ENCODE peak calls at places on chromosomes 7 and 10, in eight cellular contexts. Y is NCI-H1105 treated with DMSO at 0.1 percent for 48 hours; C is right atrium auricular region; O is HEK293T; L is Right ventricle myocardium superior; F is fibroblast of the conjunctiva; D is stimulated activated CD8-positive, alpha-beta memory T cell treated with anti-CD3 and anti-CD28 coated beads, Interleukin-15, amount 100 ng/mL, for 24 hours; U is NCI-H345. R is an unnamed sample.

GRCh38 chr7:39248041-39248692 is 270.5 kb downstream of the POU6F2 start:
- DNase-seq in O (no peak), Y (no peak), F (no peak), L (no peak), D (no peak), U (no peak), C (no peak), R (no peak)

GRCh38 chr7:150751702-150752101 is 14.5 kb downstream of the GIMAP5 start:
- DNase-seq in Y (no peak), L (no peak), C (no peak), D (no peak), U (no peak), F (no peak), O (no peak), R (no peak)

GRCh38 chr7:55203300-55203699 is 161.8 kb upstream of the LANCL2 start:
- DNase-seq in F (no peak), L (no peak), O (no peak), Y (no peak), C (no peak), D (no peak), U (no peak), R (no peak)

GRCh38 chr10:105351187-105351586 is 710.1 kb downstream of the SORCS3 start:
- DNase-seq in L (no peak), O (no peak), C (no peak), F (no peak), Y (no peak), U (no peak), D (no peak), R (no peak)

GRCh38 chr7:151339651-151340377 is 1.8 kb upstream of the NUB1 start:
- DNase-seq in C (no peak), L (no peak), F (no peak), D (no peak), U (no peak), O (no peak), Y (no peak), R (no peak)

GRCh38 chr7:137999496-138000080 is 2.3 kb downstream of the CREB3L2 start:
- DNase-seq in D (no peak), C (no peak), U (no peak), O (no peak), F (no peak), Y (no peak), L (no peak), R (no peak)

GRCh38 chr10:110828525-110828924 is 43.2 kb upstream of the PDCD4 start:
- DNase-seq in L (no peak), U (no peak), O (no peak), Y (no peak), D (no peak), C (no peak), F (no peak), R (no peak)

GRCh38 chr7:6556196-6556595 is 4.9 kb upstream of the GRID2IP start:
- DNase-seq in O (no peak), L (no peak), F (no peak), U (no peak), Y (no peak), D (no peak), C (no peak), R (peak; percentile 51)

GRCh38 chr10:14691359-14691758 is 83.3 kb downstream of the FAM107B start:
- DNase-seq in Y (no peak), U (no peak), O (peak; percentile 13), C (no peak), L (no peak), F (no peak), D (no peak), R (no peak)

GRCh38 chr7:108459922-108460551 is 3.8 kb upstream of the NRCAM start:
- DNase-seq in F (peak; percentile 33), O (peak; percentile 40), Y (peak; percentile 76), L (no peak), D (no peak), U (peak; percentile 45), C (no peak), R (peak; percentile 51)

GRCh38 chr10:119597405-119598186 is 832 bp upstream of the TIAL1 start:
- DNase-seq in O (no peak), F (no peak), L (no peak), U (no peak), D (no peak), Y (no peak), C (no peak), R (peak; percentile 8)

GRCh38 chr10:107859065-107859464 is 694.6 kb upstream of the SORCS1 start:
- DNase-seq in U (no peak), C (no peak), Y (no peak), L (no peak), D (no peak), F (no peak), O (no peak), R (no peak)

GRCh38 chr7:134454277-134454676 is 4.6 kb downstream of the AKR1B1 start:
- DNase-seq in F (no peak), Y (no peak), L (no peak), C (no peak), D (no peak), O (no peak), U (no peak), R (no peak)

GRCh38 chr10:26417136-26417535 is 21.0 kb upstream of the APBB1IP start:
- DNase-seq in U (no peak), C (no peak), D (no peak), F (no peak), L (no peak), O (no peak), Y (no peak), R (no peak)

GRCh38 chr7:22317632-22318031 is 39.3 kb downstream of the RAPGEF5 start:
- DNase-seq in F (no peak), O (no peak), D (no peak), L (no peak), U (no peak), C (no peak), Y (no peak), R (no peak)

GRCh38 chr10:30705086-30705624 is 75.6 kb upstream of the LYZL2 start:
- DNase-seq in F (no peak), L (no peak), C (no peak), Y (peak; percentile 27), U (peak; percentile 37), D (no peak), O (no peak), R (no peak)

GRCh38 chr7:50142421-50143113 is 49.5 kb upstream of the ZPBP start:
- DNase-seq in C (no peak), L (no peak), O (no peak), D (no peak), U (peak; percentile 35), F (peak; percentile 14), Y (peak; percentile 22), R (peak; percentile 40)

GRCh38 chr10:112687647-112688046 is 240.6 kb downstream of the VTI1A start:
- DNase-seq in O (no peak), Y (no peak), L (no peak), F (peak; percentile 76), U (no peak), C (no peak), D (no peak), R (no peak)

GRCh38 chr10:19014034-19014433 is 34.6 kb upstream of the MALRD1 start:
- DNase-seq in O (no peak), L (no peak), F (peak; percentile 55), C (no peak), D (no peak), Y (no peak), U (no peak), R (no peak)

GRCh38 chr7:107167483-107168232 is 1.1 kb upstream of the HBP1 start:
- DNase-seq in C (no peak), F (peak; percentile 79), D (no peak), O (peak; percentile 36), L (no peak), Y (peak; percentile 54), U (peak; percentile 31), R (peak; percentile 96)

GRCh38 chr7:22433710-22434460 is 66.1 kb downstream of the STEAP1B start:
- DNase-seq in D (no peak), F (no peak), L (peak; percentile 40), C (peak; percentile 58), U (no peak), Y (no peak), O (no peak), R (peak; percentile 80)

GRCh38 chr7:150435390-150436073 is 14.9 kb upstream of the GIMAP8 start:
- DNase-seq in F (no peak), L (no peak), Y (no peak), U (no peak), D (no peak), O (no peak), C (peak; percentile 32), R (no peak)

GRCh38 chr7:10507032-10507431 is 466.6 kb upstream of the PHF14 start:
- DNase-seq in Y (no peak), U (no peak), C (no peak), L (no peak), F (no peak), O (no peak), D (no peak), R (no peak)

GRCh38 chr10:48672596-48673255 is 11.9 kb upstream of the WDFY4 start:
- DNase-seq in C (peak; percentile 18), L (no peak), Y (no peak), O (no peak), F (no peak), U (no peak), D (no peak), R (no peak)

GRCh38 chr7:38013246-38013645 is 92.8 kb downstream of the EPDR1 start:
- DNase-seq in L (no peak), U (no peak), O (no peak), C (no peak), D (no peak), F (no peak), Y (no peak), R (no peak)

GRCh38 chr7:27606270-27607209 is 56.1 kb downstream of the HIBADH start:
- DNase-seq in C (no peak), F (no peak), O (peak; percentile 34), D (no peak), U (no peak), Y (peak; percentile 97), L (no peak), R (no peak)

GRCh38 chr7:94228223-94228622 is 166.5 kb upstream of the COL1A2 start:
- DNase-seq in Y (no peak), D (no peak), F (no peak), U (no peak), L (no peak), O (no peak), C (no peak), R (no peak)

GRCh38 chr7:19558527-19558926 is 150.3 kb downstream of the POLR1F start:
- DNase-seq in U (no peak), Y (no peak), F (no peak), L (no peak), O (no peak), C (no peak), D (no peak), R (no peak)

GRCh38 chr10:131692686-131693334 is 208.0 kb upstream of the PPP2R2D start:
- DNase-seq in F (no peak), U (no peak), O (no peak), D (no peak), Y (no peak), L (no peak), C (no peak), R (no peak)

GRCh38 chr10:63554666-63555065 is 33.5 kb downstream of the REEP3 start:
- DNase-seq in C (no peak), D (no peak), U (no peak), F (peak; percentile 47), O (no peak), Y (no peak), L (no peak), R (peak; percentile 26)

GRCh38 chr10:133359554-133359971 is 1.7 kb upstream of the FUOM start:
- DNase-seq in U (peak; percentile 82), O (no peak), F (no peak), D (no peak), Y (peak; percentile 22), L (no peak), C (no peak), R (peak; percentile 55)

GRCh38 chr10:80893256-80893655 is 355.6 kb downstream of the SH2D4B start:
- DNase-seq in Y (no peak), O (no peak), D (no peak), L (no peak), C (no peak), U (no peak), F (no peak), R (no peak)

GRCh38 chr10:392705-393037 is 257.4 kb downstream of the ZMYND11 start:
- DNase-seq in D (no peak), O (no peak), U (no peak), C (no peak), L (no peak), F (no peak), Y (no peak), R (no peak)

R was measured in SW480.